ENCODE peak calls at places on chromosome 16, in four cellular contexts. M is K562, I is GM12878, A is HepG2. P is an unnamed sample.

GRCh38 chr16:12896562-12896961 is 4.8 kb upstream of the SHISA9 start:
- DNase-seq in M (peak; percentile 29), I (no peak), A (peak; percentile 74), P (peak; percentile 18)

GRCh38 chr16:48498761-48499600 is 111.0 kb downstream of the N4BP1 start:
- DNase-seq in I (no peak), M (no peak), A (peak; percentile 35), P (peak; percentile 10)

GRCh38 chr16:69097425-69097824 is 8.0 kb upstream of the HAS3 start:
- DNase-seq in M (no peak), A (no peak), I (no peak), P (no peak)

GRCh38 chr16:15507299-15507958 is 73.0 kb downstream of the BMERB1 start:
- DNase-seq in A (no peak), I (no peak), M (no peak), P (peak; percentile 31)

GRCh38 chr16:4597174-4597573 is 17.5 kb downstream of the UBALD1 start:
- DNase-seq in A (no peak), I (no peak), M (no peak), P (no peak)

GRCh38 chr16:80233097-80233835 is 307.5 kb upstream of the DYNLRB2 start:
- DNase-seq in M (no peak), A (peak; percentile 20), I (no peak), P (no peak)

GRCh38 chr16:64615647-64616280 is 506.1 kb downstream of the CDH11 start:
- DNase-seq in I (no peak), A (no peak), M (no peak), P (no peak)

GRCh38 chr16:47774661-47775060 is 313.5 kb downstream of the PHKB start:
- DNase-seq in M (no peak), A (peak; percentile 67), I (no peak), P (no peak)

GRCh38 chr16:26261621-26262020 is 569.9 kb downstream of the HS3ST4 start:
- DNase-seq in A (no peak), I (no peak), M (no peak), P (no peak)

GRCh38 chr16:8729779-8730334 is 55.4 kb downstream of the ABAT start:
- DNase-seq in M (no peak), A (no peak), I (no peak), P (no peak)

GRCh38 chr16:9977333-9977897 is 204.8 kb downstream of the GRIN2A start:
- DNase-seq in I (no peak), A (no peak), M (no peak), P (no peak)

GRCh38 chr16:4505356-4506153 is 29.4 kb downstream of the HMOX2 start:
- DNase-seq in I (peak; percentile 70), A (no peak), M (no peak), P (no peak)

GRCh38 chr16:2226918-2227317 is 3.5 kb downstream of the E4F1 start:
- DNase-seq in I (no peak), A (no peak), M (no peak), P (no peak)

GRCh38 chr16:79269211-79269863 is 331.2 kb downstream of the MAF start:
- DNase-seq in M (no peak), I (peak; percentile 61), A (no peak), P (no peak)

GRCh38 chr16:4935231-4935855 is 1.6 kb downstream of the PPL start:
- DNase-seq in M (no peak), A (no peak), I (no peak), P (no peak)

GRCh38 chr16:24747425-24747824 is 18.0 kb downstream of the TNRC6A start:
- DNase-seq in I (no peak), M (no peak), A (no peak), P (peak; percentile 13)

GRCh38 chr16:84718-85452 is 6.9 kb downstream of the MPG start:
- DNase-seq in I (peak; percentile 65), M (no peak), A (no peak), P (peak; percentile 97)

GRCh38 chr16:67526149-67526732 is 2.4 kb upstream of the RIPOR1 start:
- DNase-seq in I (no peak), A (no peak), M (peak; percentile 47), P (no peak)

GRCh38 chr16:68116256-68116853 is 31.2 kb downstream of the NFATC3 start:
- DNase-seq in A (no peak), M (peak; percentile 31), I (no peak), P (peak; percentile 46)

GRCh38 chr16:74667215-74667765 is 613 bp upstream of the RFWD3 start:
- DNase-seq in A (peak; percentile 41), I (no peak), M (peak; percentile 49), P (peak; percentile 57)

GRCh38 chr16:54459509-54460235 is 173.1 kb upstream of the IRX3 start:
- DNase-seq in M (no peak), A (no peak), I (no peak), P (no peak)
- TF ChIP-seq MYC in M (no peak), A (no peak), I (no peak), P (no peak)

GRCh38 chr16:73233423-73233762 is 185.5 kb upstream of the ZFHX3 start:
- DNase-seq in I (no peak), M (no peak), A (no peak), P (no peak)
- H2AFZ ChIP-seq in I (no peak overlapping the region), M (no peak overlapping the region), A (no peak overlapping the region), P (no peak overlapping the region)

DNA sequence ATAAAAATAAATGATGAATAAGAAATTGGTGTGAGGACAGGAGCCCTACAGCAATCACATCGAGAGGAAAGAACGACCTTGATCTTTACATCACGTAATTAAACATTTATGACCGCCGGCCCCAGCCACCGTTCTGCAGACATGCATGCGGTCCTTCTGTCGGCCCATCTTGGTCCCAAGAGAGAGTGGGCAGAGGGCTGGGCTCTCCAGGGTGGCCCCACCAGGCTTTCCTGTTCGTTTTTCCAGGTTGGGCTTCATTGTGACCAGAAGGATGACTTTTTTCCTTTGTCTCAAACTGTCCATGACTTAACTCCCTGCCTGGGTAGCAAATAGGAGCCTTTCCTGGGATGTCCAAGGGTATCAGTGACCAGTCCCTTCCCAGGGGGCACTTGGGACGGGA is 3.3 kb upstream of the CRISPLD2 start:
- DNase-seq in M (no peak), A (no peak), I (no peak), P (no peak)
- TF ChIP-seq MYC in M (no peak), A (no peak), I (no peak), P (no peak)

DNA sequence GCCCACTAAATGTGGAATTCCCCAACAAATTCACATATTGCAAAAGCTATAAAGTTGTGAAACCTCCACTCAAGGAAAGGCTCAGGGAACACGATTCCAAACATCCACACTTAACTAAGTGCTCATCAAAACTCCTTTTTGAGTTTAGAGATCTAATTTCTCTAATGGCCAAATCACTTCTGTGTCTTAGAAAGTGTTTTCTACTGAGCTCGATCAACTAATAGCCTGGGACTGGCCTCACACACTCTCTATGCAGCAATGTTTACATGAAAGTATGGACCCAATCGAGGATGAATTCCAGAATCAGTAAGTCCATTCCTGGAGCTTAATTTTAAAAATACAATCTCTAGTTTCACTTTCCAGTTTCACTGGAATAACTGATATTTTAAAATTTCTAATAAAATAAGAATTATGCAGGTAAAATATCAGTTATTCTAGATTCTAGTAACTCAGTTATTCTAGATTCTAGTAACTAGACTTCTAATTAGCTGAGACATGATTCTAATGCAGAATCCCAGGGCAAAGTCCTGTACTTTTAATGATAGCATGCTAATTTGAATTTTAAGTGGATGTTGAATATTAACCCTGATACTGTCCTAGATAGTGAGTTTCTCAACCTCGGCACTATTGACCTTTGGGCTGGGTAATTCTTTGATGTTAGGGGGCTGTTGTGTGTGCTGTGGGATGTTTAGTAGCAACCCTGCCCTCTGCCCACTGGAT is 30.6 kb downstream of the SALL1 start:
- DNase-seq in M (no peak), A (peak; percentile 98), I (no peak), P (no peak)
- H2AFZ ChIP-seq in M (no peak overlapping the region), A (no peak overlapping the region), I (no peak overlapping the region), P (no peak overlapping the region)

GRCh38 chr16:57001026-57001669 is 11.8 kb downstream of the NLRC5 start:
- DNase-seq in A (no peak), I (no peak), M (no peak), P (no peak)

GRCh38 chr16:57000271-57001025 is 11.1 kb downstream of the NLRC5 start:
- DNase-seq in A (no peak), I (peak; percentile 87), M (no peak), P (peak; percentile 60)

GRCh38 chr16:57007050-57007449 is 17.7 kb downstream of the NLRC5 start:
- DNase-seq in I (no peak), M (no peak), A (no peak), P (no peak)

GRCh38 chr16:57004387-57005250 is 15.3 kb downstream of the NLRC5 start:
- DNase-seq in A (peak; percentile 54), M (no peak), I (no peak), P (no peak)

DNA sequence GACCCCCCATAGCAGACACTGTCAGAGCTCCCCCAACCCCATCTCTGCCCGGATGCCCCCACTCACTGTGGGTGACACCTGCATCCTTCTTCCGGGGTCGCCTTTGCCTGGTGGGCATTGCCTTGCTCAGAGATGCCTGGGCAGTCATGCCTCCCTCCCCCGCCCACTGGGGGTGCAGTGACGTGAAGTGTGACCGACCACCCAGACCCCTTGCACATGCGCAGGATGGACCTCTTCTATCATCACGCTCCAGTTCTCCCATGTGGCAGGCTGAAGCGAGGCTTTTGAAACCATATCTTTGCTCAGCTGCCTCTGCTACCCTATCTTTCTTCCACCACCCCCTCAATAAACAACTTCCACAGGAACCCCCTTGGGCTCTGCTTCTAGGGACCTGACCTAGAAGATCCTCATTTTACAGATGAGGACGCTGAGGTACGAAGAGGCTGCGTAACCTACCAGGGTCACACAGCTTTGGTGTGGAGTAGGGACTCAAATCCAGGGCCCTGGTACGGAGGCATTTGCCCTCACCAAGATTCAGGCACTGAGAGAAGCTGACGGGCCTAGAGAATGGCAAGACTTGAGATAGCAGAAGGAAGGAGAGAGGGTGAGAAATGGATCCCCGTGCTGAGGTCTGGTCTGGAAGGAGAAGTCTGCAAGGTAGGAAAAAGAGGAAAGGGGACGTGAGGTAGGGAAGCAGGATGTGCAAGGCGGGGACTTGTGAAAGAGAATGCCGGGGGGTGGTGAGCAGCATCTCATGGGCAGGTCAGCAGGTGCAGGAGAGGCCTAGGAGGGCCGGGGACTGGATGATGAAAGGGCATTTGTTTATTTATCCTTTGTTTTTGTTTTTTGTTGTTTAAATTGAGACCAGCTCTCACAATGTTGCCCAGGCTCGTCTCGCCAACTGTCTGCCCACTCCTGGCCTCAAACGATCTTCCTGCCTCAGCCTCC is 14.4 kb downstream of the NLRC5 start:
- DNase-seq in I (no peak), M (no peak), A (no peak), P (no peak)
- TF ChIP-seq MYC in I (no peak), M (no peak), A (no peak), P (no peak)

GRCh38 chr16:22671301-22672076 is 142.5 kb upstream of the HS3ST2 start:
- DNase-seq in I (no peak), A (no peak), M (no peak), P (no peak)
- H2AFZ ChIP-seq in I (no peak overlapping the region), A (no peak overlapping the region), M (no peak overlapping the region), P (no peak overlapping the region)

GRCh38 chr16:62051942-62052341 is 15.7 kb upstream of the CDH8 start:
- DNase-seq in I (no peak), M (no peak), A (no peak), P (no peak)

DNA sequence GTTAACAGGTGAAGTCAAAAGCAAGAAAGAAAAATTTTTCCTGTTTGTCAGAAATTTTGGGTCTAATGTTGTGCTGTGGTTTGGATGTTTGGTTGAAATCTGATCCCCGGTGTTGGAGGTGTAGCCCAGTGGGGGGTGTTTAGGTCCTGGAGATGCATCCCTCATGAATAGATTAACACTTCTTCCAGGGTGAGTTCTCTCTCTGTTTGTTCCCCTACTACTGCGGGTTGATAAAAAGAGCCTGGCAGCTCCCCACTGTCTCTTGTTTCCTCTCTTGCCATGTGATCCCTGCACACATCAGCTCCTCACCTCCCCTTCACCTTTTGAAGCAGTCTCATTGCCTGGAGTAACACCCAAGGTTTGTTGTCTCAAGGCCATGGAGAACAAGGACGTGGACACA is 14.6 kb upstream of the CDH8 start:
- DNase-seq in I (no peak), A (no peak), M (no peak), P (no peak)
- TF ChIP-seq MYC in I (no peak), A (no peak), M (no peak), P (no peak)

GRCh38 chr16:85303354-85303883 is 191.1 kb upstream of the CIBAR2 start:
- DNase-seq in I (no peak), A (peak; percentile 28), M (peak; percentile 92), P (peak; percentile 44)
- H2AFZ ChIP-seq in I (peak overlapping the region; percentile 6), A (no peak overlapping the region), M (peak overlapping the region; percentile 71), P (no peak overlapping the region)